ENCODE peak calls at places on chromosomes 4 and X, in ten cellular contexts. J, F, U, X, R, T, I, P, S and N are unnamed samples. For H3K27me3 and H3K4me1, the result is how much of the 10 kb centered on the place peaks cover.

GRCh38 chr4:87502580-87503238 is 26.5 kb downstream of the SPARCL1 start:
- DNase-seq in J (no peak), F (no peak), U (no peak), X (no peak), R (no peak), T (no peak), I (no peak), P (no peak), S (no peak), N (no peak)

GRCh38 chr4:175891863-175892262 is 79.8 kb upstream of the GPM6A start:
- DNase-seq in J (no peak), F (no peak), U (no peak), X (no peak), R (no peak), T (no peak), I (no peak), P (no peak), S (no peak), N (no peak)

GRCh38 chr4:103144926-103145325 is 45.3 kb upstream of the BDH2 start:
- DNase-seq in J (no peak), F (no peak), U (no peak), X (no peak), R (no peak), T (no peak), I (no peak), P (no peak), S (no peak), N (no peak)

GRCh38 chr4:105306158-105306781 is 159.6 kb downstream of the TET2 start:
- DNase-seq in J (no peak), F (no peak), U (no peak), X (no peak), R (no peak), T (no peak), I (no peak), P (no peak), S (peak), N (no peak)

GRCh38 chr4:40840985-40841571 is 91.3 kb downstream of the NSUN7 start:
- DNase-seq in J (peak), F (peak), U (peak), X (peak), R (peak), T (peak), I (peak), P (peak), S (peak), N (no peak)

GRCh38 chr4:3250438-3250955 is 1.5 kb downstream of the MSANTD1 start:
- DNase-seq in J (no peak), F (peak), U (no peak), X (peak), R (no peak), T (peak), I (no peak), P (no peak), S (peak), N (peak)

GRCh38 chr4:2251795-2252529 is 9.9 kb downstream of the MXD4 start:
- DNase-seq in J (no peak), F (peak), U (peak), X (peak), R (no peak), T (no peak), I (no peak), P (no peak), S (peak), N (no peak)

GRCh38 chr4:146029939-146030710 is 91.5 kb upstream of the ZNF827 start:
- DNase-seq in J (no peak), F (no peak), U (no peak), X (no peak), R (no peak), T (no peak), I (no peak), P (no peak), S (no peak), N (no peak)

GRCh38 chrX:37752941-37753340 is 26.9 kb upstream of the CYBB start:
- DNase-seq in J (no peak), F (no peak), U (no peak), X (no peak), R (no peak), T (no peak), I (no peak), P (no peak), S (no peak), N (no peak)

GRCh38 chrX:150863191-150863590 is 35.3 kb downstream of the CD99L2 start:
- DNase-seq in J (no peak), F (no peak), U (no peak), X (no peak), R (no peak), T (no peak), I (no peak), P (no peak), S (no peak), N (no peak)

GRCh38 chr4:40418430-40419230 is 83.5 kb downstream of the CHRNA9 start:
- DNase-seq in J (no peak), F (no peak), U (no peak), X (no peak), R (no peak), T (no peak), I (no peak), P (no peak), S (no peak), N (no peak)

GRCh38 chrX:2484232-2484631 is 16.5 kb downstream of the DHRSX start:
- DNase-seq in J (no peak), F (no peak), U (no peak), X (no peak), R (no peak), T (no peak), I (no peak), P (no peak), S (no peak), N (peak)

GRCh38 chr4:94603170-94603747 is 151.5 kb downstream of the PDLIM5 start:
- DNase-seq in J (peak), F (peak), U (no peak), X (no peak), R (no peak), T (no peak), I (peak), P (no peak), S (no peak), N (peak)

GRCh38 chr4:170589597-170590191 is 499.9 kb upstream of the AADAT start:
- DNase-seq in J (no peak), F (no peak), U (no peak), X (no peak), R (no peak), T (no peak), I (no peak), P (no peak), S (no peak), N (no peak)

GRCh38 chr4:141636771-141637460 is 533 bp downstream of the IL15 start:
- DNase-seq in J (peak), F (peak), U (peak), X (peak), R (peak), T (peak), I (peak), P (peak), S (peak), N (peak)

GRCh38 chr4:687048-687974 is 1.6 kb downstream of the SLC49A3 start:
- DNase-seq in J (peak), F (peak), U (no peak), X (peak), R (no peak), T (peak), I (peak), P (peak), S (peak), N (peak)

GRCh38 chr4:109942292-109942926 is 29.7 kb downstream of the EGF start:
- DNase-seq in J (no peak), F (no peak), U (no peak), X (no peak), R (no peak), T (no peak), I (no peak), P (no peak), S (no peak), N (no peak)

GRCh38 chr4:3285558-3286334 is 7.1 kb upstream of the RGS12 start:
- DNase-seq in J (peak), F (no peak), U (no peak), X (peak), R (no peak), T (no peak), I (peak), P (peak), S (peak), N (peak)

GRCh38 chr4:25439913-25440477 is 62.9 kb downstream of the ANAPC4 start:
- DNase-seq in J (peak), F (no peak), U (peak), X (no peak), R (peak), T (peak), I (peak), P (peak), S (no peak), N (no peak)

GRCh38 chr4:157172011-157172410 is 48.5 kb upstream of the GRIA2 start:
- DNase-seq in J (no peak), F (no peak), U (no peak), X (no peak), R (no peak), T (no peak), I (no peak), P (no peak), S (no peak), N (no peak)

GRCh38 chr4:140642674-140643437 is 74.1 kb upstream of the UCP1 start:
- DNase-seq in J (no peak), F (no peak), U (no peak), X (no peak), R (no peak), T (no peak), I (no peak), P (peak), S (no peak), N (no peak)

GRCh38 chrX:15525664-15526416 is 25.2 kb downstream of the BMX start:
- DNase-seq in J (no peak), F (no peak), U (no peak), X (no peak), R (no peak), T (no peak), I (no peak), P (no peak), S (no peak), N (no peak)

GRCh38 chr4:147970003-147970402 is 238.1 kb downstream of the ARHGAP10 start:
- DNase-seq in J (no peak), F (no peak), U (no peak), X (no peak), R (no peak), T (no peak), I (no peak), P (no peak), S (no peak), N (no peak)

GRCh38 chrX:46208225-46208854 is 336.9 kb downstream of the ZNF674 start:
- DNase-seq in J (no peak), F (no peak), U (peak), X (no peak), R (no peak), T (no peak), I (no peak), P (no peak), S (no peak), N (no peak)

GRCh38 chrX:155857561-155857960 is 23.6 kb upstream of the VAMP7 start:
- DNase-seq in J (no peak), F (no peak), U (no peak), X (no peak), R (no peak), T (peak), I (no peak), P (no peak), S (no peak), N (no peak)

GRCh38 chrX:123835661-123836371 is 24.0 kb upstream of the XIAP start:
- DNase-seq in J (peak), F (no peak), U (no peak), X (no peak), R (no peak), T (no peak), I (no peak), P (no peak), S (no peak), N (no peak)

GRCh38 chr4:99405433-99406115 is 29.6 kb downstream of the ADH7 start:
- DNase-seq in J (peak), F (peak), U (peak), X (no peak), R (peak), T (peak), I (peak), P (peak), S (no peak), N (no peak)

GRCh38 chrX:136694491-136695087 is 46.6 kb downstream of the CD40LG start:
- DNase-seq in J (no peak), F (no peak), U (peak), X (no peak), R (no peak), T (peak), I (no peak), P (no peak), S (no peak), N (no peak)

GRCh38 chrX:71181558-71181909 is 36.9 kb downstream of the NLGN3 start:
- DNase-seq in J (no peak), F (no peak), U (peak), X (no peak), R (peak), T (peak), I (no peak), P (no peak), S (no peak), N (no peak)

GRCh38 chr4:99947608-99948007 is 1.2 kb upstream of the DNAJB14 start:
- DNase-seq in J (no peak), F (no peak), U (no peak), X (no peak), R (no peak), T (no peak), I (no peak), P (no peak), S (no peak), N (no peak)

GRCh38 chr4:123554819-123555499 is 158.4 kb downstream of the SPRY1 start:
- DNase-seq in J (no peak), F (no peak), U (no peak), X (no peak), R (no peak), T (no peak), I (peak), P (no peak), S (no peak), N (no peak)

GRCh38 chr4:89056292-89056952 is 563 bp downstream of the FAM13A start:
- DNase-seq in J (no peak), F (no peak), U (no peak), X (no peak), R (no peak), T (no peak), I (no peak), P (no peak), S (no peak), N (no peak)

GRCh38 chr4:161949941-161950725 is 213.7 kb downstream of the FSTL5 start:
- DNase-seq in J (no peak), F (no peak), U (no peak), X (no peak), R (no peak), T (no peak), I (no peak), P (no peak), S (no peak), N (no peak)

GRCh38 chr4:54539500-54540029 is 118.2 kb upstream of the KIT start:
- DNase-seq in J (no peak), F (peak), U (no peak), X (peak), R (no peak), T (peak), I (peak), P (no peak), S (peak), N (no peak)

GRCh38 chr4:8763966-8764901 is 107.4 kb downstream of the HMX1 start:
- DNase-seq in J (no peak), F (peak), U (no peak), X (peak), R (no peak), T (peak), I (peak), P (no peak), S (peak), N (peak)

GRCh38 chrX:87710580-87710979 is 193.0 kb downstream of the KLHL4 start:
- DNase-seq in J (no peak), F (no peak), U (no peak), X (no peak), R (no peak), T (no peak), I (no peak), P (no peak), S (no peak), N (no peak)
- H3K27me3 ChIP-seq in J (under half), F (under half), U (under half), X (under half), R (under half), T (under half), I (under half), P (under half), S (under half), N (under half)

GRCh38 chr4:184812181-184812542 is 13.6 kb downstream of the ACSL1 start:
- DNase-seq in J (no peak), F (no peak), U (no peak), X (no peak), R (no peak), T (no peak), I (no peak), P (no peak), S (no peak), N (no peak)

GRCh38 chr4:184811484-184812180 is 14.1 kb downstream of the ACSL1 start:
- DNase-seq in J (no peak), F (no peak), U (no peak), X (peak), R (no peak), T (no peak), I (peak), P (no peak), S (no peak), N (no peak)

GRCh38 chr4:184812651-184813181 is 13.1 kb downstream of the ACSL1 start:
- DNase-seq in J (no peak), F (no peak), U (no peak), X (no peak), R (no peak), T (no peak), I (peak), P (no peak), S (no peak), N (no peak)

GRCh38 chr4:184808719-184809062 is 17.1 kb downstream of the ACSL1 start:
- DNase-seq in J (no peak), F (no peak), U (no peak), X (no peak), R (no peak), T (no peak), I (no peak), P (no peak), S (no peak), N (no peak)

DNA sequence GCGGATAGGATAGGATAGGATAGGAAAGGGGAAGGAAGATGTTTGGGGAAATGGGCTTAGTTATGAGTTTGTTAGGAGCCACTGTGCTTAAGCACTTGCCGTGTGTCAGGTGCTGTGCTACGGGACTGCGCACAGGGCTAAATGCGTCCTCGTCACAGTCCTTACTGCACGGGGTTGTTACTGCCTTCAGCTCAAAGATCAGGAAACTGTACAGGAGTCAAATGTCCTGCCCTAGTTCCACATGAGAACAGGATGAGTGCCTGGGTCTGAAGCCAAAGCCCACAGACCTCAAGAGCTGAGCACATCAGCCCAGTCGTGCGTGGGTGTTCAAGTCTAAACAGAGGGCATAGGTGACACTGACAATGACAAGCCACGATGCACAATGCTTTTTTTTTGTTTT is 15.0 kb downstream of the ACSL1 start:
- DNase-seq in J (no peak), F (peak), U (no peak), X (peak), R (no peak), T (no peak), I (peak), P (no peak), S (peak), N (no peak)
- H3K4me1 ChIP-seq in J (half or more), F (half or more), U (under half), X (half or more), R (under half), T (under half), I (half or more), P (under half), S (half or more), N (half or more)

GRCh38 chrX:120304241-120304640 is 7.0 kb downstream of the TMEM255A start:
- DNase-seq in J (no peak), F (no peak), U (no peak), X (no peak), R (no peak), T (no peak), I (no peak), P (no peak), S (no peak), N (no peak)
- H3K4me3 ChIP-seq in J (no peak), F (no peak), U (no peak), X (no peak), R (no peak), T (no peak), I (no peak), P (no peak), S (no peak), N (no peak)

GRCh38 chrX:129762448-129762847 is 17.3 kb upstream of the SASH3 start:
- DNase-seq in J (no peak), F (no peak), U (no peak), X (no peak), R (no peak), T (no peak), I (no peak), P (no peak), S (no peak), N (no peak)
- H3K27me3 ChIP-seq in J (under half), F (under half), U (under half), X (under half), R (under half), T (under half), I (under half), P (under half), S (under half), N (under half)